ENCODE peak calls at places on chromosome 19, in eight cellular contexts. One of them, this sample, is unnamed.

GRCh38 chr19:7743425-7743841 is 3.9 kb downstream of the CD209 start:
- DNase-seq in suprapubic skin: no peak
- DNase-seq in HFFc6: no peak
- DNase-seq in AG09319: no peak
- DNase-seq in H9: no peak
- DNase-seq in fibroblast of mammary gland: no peak
- DNase-seq in activated CD8-positive, alpha-beta T cell treated with anti-CD3 and anti-CD28 coated beads for 36 hours: peak
- DNase-seq in HepG2: no peak
- DNase-seq in this sample: peak

GRCh38 chr19:28019901-28020300 is 1193.0 kb downstream of the UQCRFS1 start:
- DNase-seq in suprapubic skin: no peak
- DNase-seq in HFFc6: no peak
- DNase-seq in AG09319: no peak
- DNase-seq in H9: no peak
- DNase-seq in fibroblast of mammary gland: no peak
- DNase-seq in activated CD8-positive, alpha-beta T cell treated with anti-CD3 and anti-CD28 coated beads for 36 hours: no peak
- DNase-seq in HepG2: no peak
- DNase-seq in this sample: no peak

GRCh38 chr19:5738423-5738822 is 18.0 kb downstream of the CATSPERD start:
- DNase-seq in suprapubic skin: no peak
- DNase-seq in HFFc6: peak
- DNase-seq in AG09319: no peak
- DNase-seq in H9: no peak
- DNase-seq in fibroblast of mammary gland: peak
- DNase-seq in activated CD8-positive, alpha-beta T cell treated with anti-CD3 and anti-CD28 coated beads for 36 hours: no peak
- DNase-seq in HepG2: no peak
- DNase-seq in this sample: no peak

GRCh38 chr19:1269478-1270167 is 491 bp downstream of the CIRBP start:
- DNase-seq in suprapubic skin: peak
- DNase-seq in HFFc6: peak
- DNase-seq in AG09319: peak
- DNase-seq in H9: peak
- DNase-seq in fibroblast of mammary gland: peak
- DNase-seq in activated CD8-positive, alpha-beta T cell treated with anti-CD3 and anti-CD28 coated beads for 36 hours: peak
- DNase-seq in HepG2: peak
- DNase-seq in this sample: peak

GRCh38 chr19:50968709-50969412 is 530 bp downstream of the KLK6 start:
- DNase-seq in suprapubic skin: no peak
- DNase-seq in HFFc6: no peak
- DNase-seq in AG09319: no peak
- DNase-seq in H9: no peak
- DNase-seq in fibroblast of mammary gland: no peak
- DNase-seq in activated CD8-positive, alpha-beta T cell treated with anti-CD3 and anti-CD28 coated beads for 36 hours: no peak
- DNase-seq in HepG2: no peak
- DNase-seq in this sample: no peak

GRCh38 chr19:33022472-33023116 is 42.1 kb downstream of the RHPN2 start:
- DNase-seq in suprapubic skin: no peak
- DNase-seq in HFFc6: no peak
- DNase-seq in AG09319: no peak
- DNase-seq in H9: peak
- DNase-seq in fibroblast of mammary gland: no peak
- DNase-seq in activated CD8-positive, alpha-beta T cell treated with anti-CD3 and anti-CD28 coated beads for 36 hours: no peak
- DNase-seq in HepG2: no peak
- DNase-seq in this sample: no peak

GRCh38 chr19:4134351-4134750 is 10.4 kb upstream of the MAP2K2 start:
- DNase-seq in suprapubic skin: no peak
- DNase-seq in HFFc6: no peak
- DNase-seq in AG09319: no peak
- DNase-seq in H9: no peak
- DNase-seq in fibroblast of mammary gland: no peak
- DNase-seq in activated CD8-positive, alpha-beta T cell treated with anti-CD3 and anti-CD28 coated beads for 36 hours: no peak
- DNase-seq in HepG2: no peak
- DNase-seq in this sample: no peak

GRCh38 chr19:43651758-43652545 is 12.3 kb upstream of the CADM4 start:
- DNase-seq in suprapubic skin: no peak
- DNase-seq in HFFc6: peak
- DNase-seq in AG09319: no peak
- DNase-seq in H9: peak
- DNase-seq in fibroblast of mammary gland: peak
- DNase-seq in activated CD8-positive, alpha-beta T cell treated with anti-CD3 and anti-CD28 coated beads for 36 hours: peak
- DNase-seq in HepG2: peak
- DNase-seq in this sample: peak

GRCh38 chr19:16323532-16323931 is 1.1 kb upstream of the KLF2 start:
- DNase-seq in suprapubic skin: no peak
- DNase-seq in HFFc6: no peak
- DNase-seq in AG09319: no peak
- DNase-seq in H9: no peak
- DNase-seq in fibroblast of mammary gland: no peak
- DNase-seq in activated CD8-positive, alpha-beta T cell treated with anti-CD3 and anti-CD28 coated beads for 36 hours: no peak
- DNase-seq in HepG2: no peak
- DNase-seq in this sample: no peak

GRCh38 chr19:4082172-4082571 is 15.5 kb upstream of the ZBTB7A start:
- DNase-seq in suprapubic skin: no peak
- DNase-seq in HFFc6: no peak
- DNase-seq in AG09319: no peak
- DNase-seq in H9: no peak
- DNase-seq in fibroblast of mammary gland: no peak
- DNase-seq in activated CD8-positive, alpha-beta T cell treated with anti-CD3 and anti-CD28 coated beads for 36 hours: no peak
- DNase-seq in HepG2: no peak
- DNase-seq in this sample: no peak

GRCh38 chr19:3184847-3185481 is 766 bp upstream of the NCLN start:
- DNase-seq in suprapubic skin: no peak
- DNase-seq in HFFc6: no peak
- DNase-seq in AG09319: peak
- DNase-seq in H9: no peak
- DNase-seq in fibroblast of mammary gland: no peak
- DNase-seq in activated CD8-positive, alpha-beta T cell treated with anti-CD3 and anti-CD28 coated beads for 36 hours: peak
- DNase-seq in HepG2: no peak
- DNase-seq in this sample: peak

GRCh38 chr19:45947926-45948325 is 25.7 kb downstream of the NOVA2 start:
- DNase-seq in suprapubic skin: no peak
- DNase-seq in HFFc6: peak
- DNase-seq in AG09319: no peak
- DNase-seq in H9: no peak
- DNase-seq in fibroblast of mammary gland: peak
- DNase-seq in activated CD8-positive, alpha-beta T cell treated with anti-CD3 and anti-CD28 coated beads for 36 hours: no peak
- DNase-seq in HepG2: no peak
- DNase-seq in this sample: no peak

GRCh38 chr19:51742736-51743288 is 8.9 kb downstream of the FPR1 start:
- DNase-seq in suprapubic skin: no peak
- DNase-seq in HFFc6: peak
- DNase-seq in AG09319: no peak
- DNase-seq in H9: no peak
- DNase-seq in fibroblast of mammary gland: peak
- DNase-seq in activated CD8-positive, alpha-beta T cell treated with anti-CD3 and anti-CD28 coated beads for 36 hours: no peak
- DNase-seq in HepG2: no peak
- DNase-seq in this sample: no peak

GRCh38 chr19:17089238-17089637 is 13.7 kb downstream of the MYO9B start:
- DNase-seq in suprapubic skin: no peak
- DNase-seq in HFFc6: peak
- DNase-seq in AG09319: peak
- DNase-seq in H9: no peak
- DNase-seq in fibroblast of mammary gland: no peak
- DNase-seq in activated CD8-positive, alpha-beta T cell treated with anti-CD3 and anti-CD28 coated beads for 36 hours: no peak
- DNase-seq in HepG2: no peak
- DNase-seq in this sample: no peak

GRCh38 chr19:28838909-28839308 is 374.0 kb downstream of the UQCRFS1 start:
- DNase-seq in suprapubic skin: no peak
- DNase-seq in HFFc6: no peak
- DNase-seq in AG09319: no peak
- DNase-seq in H9: no peak
- DNase-seq in fibroblast of mammary gland: no peak
- DNase-seq in activated CD8-positive, alpha-beta T cell treated with anti-CD3 and anti-CD28 coated beads for 36 hours: no peak
- DNase-seq in HepG2: no peak
- DNase-seq in this sample: no peak

GRCh38 chr19:6738726-6739389 is 622 bp upstream of the TRIP10 start:
- DNase-seq in suprapubic skin: no peak
- DNase-seq in HFFc6: no peak
- DNase-seq in AG09319: no peak
- DNase-seq in H9: no peak
- DNase-seq in fibroblast of mammary gland: peak
- DNase-seq in activated CD8-positive, alpha-beta T cell treated with anti-CD3 and anti-CD28 coated beads for 36 hours: peak
- DNase-seq in HepG2: no peak
- DNase-seq in this sample: no peak

GRCh38 chr19:55536366-55536765 is 567 bp downstream of the SBK2 start:
- DNase-seq in suprapubic skin: no peak
- DNase-seq in HFFc6: no peak
- DNase-seq in AG09319: no peak
- DNase-seq in H9: no peak
- DNase-seq in fibroblast of mammary gland: no peak
- DNase-seq in activated CD8-positive, alpha-beta T cell treated with anti-CD3 and anti-CD28 coated beads for 36 hours: no peak
- DNase-seq in HepG2: no peak
- DNase-seq in this sample: no peak

DNA sequence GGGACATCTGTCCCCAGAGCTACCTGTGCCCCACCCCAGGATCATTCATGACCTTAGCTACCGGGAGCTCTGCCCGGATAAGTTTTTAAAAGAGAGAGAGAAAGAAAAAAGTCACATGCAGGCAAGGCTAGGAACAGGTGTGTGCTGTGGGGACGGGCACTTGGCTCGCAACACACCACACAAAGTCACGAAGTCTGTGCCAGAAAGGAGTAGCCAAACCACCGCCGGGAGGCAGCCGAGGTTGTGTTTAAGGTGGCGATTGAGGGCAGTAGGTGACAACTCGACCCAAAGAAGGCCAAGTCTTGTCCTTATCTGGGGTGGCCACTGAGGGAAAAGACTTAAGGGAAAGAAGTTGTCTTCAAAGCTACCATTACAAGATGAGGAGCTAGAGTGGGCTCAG is 4.6 kb upstream of the TSHZ3 start:
- DNase-seq in suprapubic skin: no peak
- DNase-seq in HFFc6: no peak
- DNase-seq in AG09319: no peak
- DNase-seq in H9: peak
- DNase-seq in fibroblast of mammary gland: no peak
- DNase-seq in activated CD8-positive, alpha-beta T cell treated with anti-CD3 and anti-CD28 coated beads for 36 hours: peak
- DNase-seq in HepG2: no peak
- DNase-seq in this sample: no peak
- TF ChIP-seq CTCF in suprapubic skin: no peak
- TF ChIP-seq CTCF in HFFc6: no peak
- TF ChIP-seq CTCF in AG09319: no peak
- TF ChIP-seq CTCF in H9: peak
- TF ChIP-seq CTCF in fibroblast of mammary gland: no peak
- TF ChIP-seq CTCF in activated CD8-positive, alpha-beta T cell treated with anti-CD3 and anti-CD28 coated beads for 36 hours: no peak
- TF ChIP-seq CTCF in HepG2: no peak
- TF ChIP-seq CTCF in this sample: no peak

GRCh38 chr19:35141627-35142401 is 1.2 kb upstream of the FXYD7 start:
- DNase-seq in suprapubic skin: no peak
- DNase-seq in HFFc6: no peak
- DNase-seq in AG09319: no peak
- DNase-seq in H9: no peak
- DNase-seq in fibroblast of mammary gland: no peak
- DNase-seq in activated CD8-positive, alpha-beta T cell treated with anti-CD3 and anti-CD28 coated beads for 36 hours: peak
- DNase-seq in HepG2: no peak
- DNase-seq in this sample: no peak
- TF ChIP-seq CTCF in suprapubic skin: no peak
- TF ChIP-seq CTCF in HFFc6: no peak
- TF ChIP-seq CTCF in AG09319: no peak
- TF ChIP-seq CTCF in H9: no peak
- TF ChIP-seq CTCF in fibroblast of mammary gland: no peak
- TF ChIP-seq CTCF in activated CD8-positive, alpha-beta T cell treated with anti-CD3 and anti-CD28 coated beads for 36 hours: no peak
- TF ChIP-seq CTCF in HepG2: no peak
- TF ChIP-seq CTCF in this sample: no peak

GRCh38 chr19:41428481-41428859 is 1.3 kb upstream of the B3GNT8 start:
- DNase-seq in suprapubic skin: no peak
- DNase-seq in HFFc6: no peak
- DNase-seq in AG09319: no peak
- DNase-seq in H9: no peak
- DNase-seq in fibroblast of mammary gland: no peak
- DNase-seq in activated CD8-positive, alpha-beta T cell treated with anti-CD3 and anti-CD28 coated beads for 36 hours: no peak
- DNase-seq in HepG2: no peak
- DNase-seq in this sample: no peak

GRCh38 chr19:41434450-41434849 is 5.3 kb downstream of the DMAC2 start:
- DNase-seq in suprapubic skin: no peak
- DNase-seq in HFFc6: no peak
- DNase-seq in AG09319: no peak
- DNase-seq in H9: no peak
- DNase-seq in fibroblast of mammary gland: no peak
- DNase-seq in activated CD8-positive, alpha-beta T cell treated with anti-CD3 and anti-CD28 coated beads for 36 hours: no peak
- DNase-seq in HepG2: no peak
- DNase-seq in this sample: no peak

GRCh38 chr19:41433171-41433570 is 6.0 kb upstream of the B3GNT8 start:
- DNase-seq in suprapubic skin: no peak
- DNase-seq in HFFc6: no peak
- DNase-seq in AG09319: no peak
- DNase-seq in H9: no peak
- DNase-seq in fibroblast of mammary gland: no peak
- DNase-seq in activated CD8-positive, alpha-beta T cell treated with anti-CD3 and anti-CD28 coated beads for 36 hours: no peak
- DNase-seq in HepG2: no peak
- DNase-seq in this sample: no peak

GRCh38 chr19:41430907-41431306 is 3.7 kb upstream of the B3GNT8 start:
- DNase-seq in suprapubic skin: no peak
- DNase-seq in HFFc6: no peak
- DNase-seq in AG09319: no peak
- DNase-seq in H9: no peak
- DNase-seq in fibroblast of mammary gland: no peak
- DNase-seq in activated CD8-positive, alpha-beta T cell treated with anti-CD3 and anti-CD28 coated beads for 36 hours: no peak
- DNase-seq in HepG2: no peak
- DNase-seq in this sample: no peak

DNA sequence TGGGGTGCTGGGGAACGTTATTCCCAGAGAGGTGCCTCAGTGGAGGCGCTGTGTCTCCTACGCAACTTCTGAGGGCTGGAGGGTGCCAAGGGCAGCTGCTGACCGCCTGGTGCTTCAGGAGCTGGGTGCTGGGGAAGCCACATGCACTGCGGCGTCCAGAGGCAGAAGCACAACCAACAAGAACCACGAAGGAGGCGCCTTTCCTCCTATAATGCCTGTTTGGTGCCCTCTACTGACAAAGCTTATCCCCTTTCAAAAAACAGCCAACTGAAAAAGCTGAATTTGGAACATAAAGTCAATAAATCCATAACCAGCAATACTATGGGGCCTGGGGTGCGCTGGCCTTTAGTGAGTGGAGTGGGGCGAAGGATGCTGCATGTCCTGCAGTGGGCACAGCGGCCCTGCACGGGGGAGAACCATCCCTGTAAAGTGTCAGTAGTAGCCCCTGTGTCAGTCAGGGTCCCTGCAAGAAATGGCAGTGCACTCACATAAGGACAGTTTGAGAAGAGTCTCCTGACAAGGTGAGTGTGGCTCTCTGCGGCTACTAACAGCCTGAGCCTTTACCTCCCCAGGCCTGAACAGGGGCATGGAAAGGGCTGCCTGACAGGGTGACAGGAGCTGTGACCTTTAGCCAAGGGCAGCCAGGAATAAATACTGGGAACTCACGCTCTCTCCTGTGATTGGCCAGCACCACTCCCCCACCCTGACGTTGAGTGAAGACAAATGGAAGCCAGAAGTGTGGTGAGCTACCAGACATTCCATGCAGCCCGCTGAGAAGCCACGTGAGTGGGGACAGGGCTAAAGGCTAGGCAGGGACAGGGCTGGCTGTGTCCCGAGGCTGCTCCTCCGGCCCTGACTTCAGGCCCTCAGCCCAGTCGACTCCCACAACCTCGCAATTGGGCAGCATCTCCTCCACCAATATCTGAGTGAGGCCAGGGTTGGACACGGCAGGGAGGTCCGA is 4.5 kb upstream of the B3GNT8 start:
- DNase-seq in suprapubic skin: no peak
- DNase-seq in HFFc6: peak
- DNase-seq in AG09319: no peak
- DNase-seq in H9: no peak
- DNase-seq in fibroblast of mammary gland: peak
- DNase-seq in activated CD8-positive, alpha-beta T cell treated with anti-CD3 and anti-CD28 coated beads for 36 hours: peak
- DNase-seq in HepG2: peak
- DNase-seq in this sample: no peak
- TF ChIP-seq CTCF in suprapubic skin: no peak
- TF ChIP-seq CTCF in HFFc6: peak
- TF ChIP-seq CTCF in AG09319: peak
- TF ChIP-seq CTCF in H9: peak
- TF ChIP-seq CTCF in fibroblast of mammary gland: peak
- TF ChIP-seq CTCF in activated CD8-positive, alpha-beta T cell treated with anti-CD3 and anti-CD28 coated beads for 36 hours: peak
- TF ChIP-seq CTCF in HepG2: peak
- TF ChIP-seq CTCF in this sample: peak

GRCh38 chr19:39845621-39846175 is 481 bp downstream of the FBL start:
- DNase-seq in suprapubic skin: no peak
- DNase-seq in HFFc6: no peak
- DNase-seq in AG09319: peak
- DNase-seq in H9: no peak
- DNase-seq in fibroblast of mammary gland: no peak
- DNase-seq in activated CD8-positive, alpha-beta T cell treated with anti-CD3 and anti-CD28 coated beads for 36 hours: no peak
- DNase-seq in HepG2: no peak
- DNase-seq in this sample: no peak
- TF ChIP-seq CTCF in suprapubic skin: no peak
- TF ChIP-seq CTCF in HFFc6: peak
- TF ChIP-seq CTCF in AG09319: peak
- TF ChIP-seq CTCF in H9: no peak
- TF ChIP-seq CTCF in fibroblast of mammary gland: no peak
- TF ChIP-seq CTCF in activated CD8-positive, alpha-beta T cell treated with anti-CD3 and anti-CD28 coated beads for 36 hours: no peak
- TF ChIP-seq CTCF in HepG2: peak
- TF ChIP-seq CTCF in this sample: no peak